ENCODE peak calls at places on chromosome 1, in four cellular contexts. F is WTC11, Q is GF-D8, D is NCI-H1417 treated with DMSO at 0.1 percent for 48 hours. S is an unnamed sample.

GRCh38 chr1:93442276-93442675 is 5.6 kb upstream of the FNBP1L start:
- DNase-seq in F (no peak), Q (no peak), D (no peak), S (no peak)

GRCh38 chr1:10252508-10252907 is 42.1 kb downstream of the KIF1B start:
- DNase-seq in F (no peak), D (no peak), Q (no peak), S (no peak)

GRCh38 chr1:14804626-14805025 is 206.1 kb downstream of the KAZN start:
- DNase-seq in D (no peak), F (peak), Q (no peak), S (peak)

GRCh38 chr1:216222302-216222701 is 200.9 kb downstream of the USH2A start:
- DNase-seq in Q (no peak), D (no peak), F (no peak), S (no peak)

GRCh38 chr1:75964760-75965408 is 32.7 kb upstream of the ASB17 start:
- DNase-seq in Q (no peak), D (no peak), F (no peak), S (no peak)

GRCh38 chr1:226062558-226063361 is at the start of gene H3-3A:
- DNase-seq in F (peak), Q (peak), D (peak), S (peak)

GRCh38 chr1:79373481-79374132 is 367.1 kb upstream of the ADGRL4 start:
- DNase-seq in F (no peak), D (no peak), Q (no peak), S (no peak)

GRCh38 chr1:195831789-195832188 is 776.5 kb downstream of the KCNT2 start:
- DNase-seq in F (no peak), Q (no peak), D (no peak), S (no peak)

GRCh38 chr1:2242814-2243725 is 15.0 kb downstream of the SKI start:
- DNase-seq in Q (no peak), F (no peak), D (peak), S (no peak)

GRCh38 chr1:73343947-73344346 is 854.0 kb downstream of the LRRIQ3 start:
- DNase-seq in Q (no peak), D (no peak), F (no peak), S (no peak)

GRCh38 chr1:52296345-52296744 is 69.7 kb downstream of the CC2D1B start:
- DNase-seq in Q (peak), F (no peak), D (peak), S (no peak)

GRCh38 chr1:161838885-161839284 is 72.8 kb downstream of the ATF6 start:
- DNase-seq in F (no peak), D (no peak), Q (no peak), S (no peak)

GRCh38 chr1:223141021-223141420 is 2.0 kb downstream of the TLR5 start:
- DNase-seq in F (no peak), Q (no peak), D (no peak), S (no peak)

GRCh38 chr1:43313771-43314170 is 13.0 kb downstream of the TIE1 start:
- DNase-seq in F (no peak), D (no peak), Q (no peak), S (no peak)

GRCh38 chr1:167658574-167659328 is 28.7 kb downstream of the RCSD1 start:
- DNase-seq in F (no peak), Q (peak), D (no peak), S (no peak)

GRCh38 chr1:71027991-71028390 is 19.6 kb downstream of the PTGER3 start:
- DNase-seq in Q (no peak), D (no peak), F (no peak), S (no peak)

GRCh38 chr1:67390041-67390887 is 39.9 kb downstream of the SERBP1 start:
- DNase-seq in F (no peak), D (no peak), Q (no peak), S (no peak)

GRCh38 chr1:115826642-115827041 is 14.3 kb downstream of the NHLH2 start:
- DNase-seq in F (no peak), D (no peak), Q (no peak), S (peak)

GRCh38 chr1:81119319-81119718 is 681.4 kb upstream of the ADGRL2 start:
- DNase-seq in D (no peak), Q (no peak), F (no peak), S (no peak)

GRCh38 chr1:165481820-165482532 is 37.0 kb upstream of the RXRG start:
- DNase-seq in D (no peak), Q (no peak), F (no peak), S (no peak)

S was measured in WERI-Rb-1.